ENCODE peak calls at places on chromosomes 1 and 21, in four cellular contexts. H is epithelial cell of esophagus, N is PC-3, B is fibroblast of mammary gland. O is an unnamed sample.

GRCh38 chr1:170623171-170623570 is 40.8 kb upstream of the PRRX1 start:
- DNase-seq in H (peak), N (peak), B (peak), O (peak)

GRCh38 chr1:180382326-180383115 is 119.9 kb downstream of the ACBD6 start:
- DNase-seq in H (no peak), N (peak), B (peak), O (peak)

GRCh38 chr1:221712776-221713431 is 29.0 kb downstream of the DUSP10 start:
- DNase-seq in H (no peak), N (peak), B (no peak), O (no peak)

GRCh38 chr21:36973986-36974850 is 7.7 kb upstream of the HLCS start:
- DNase-seq in H (no peak), N (no peak), B (no peak), O (no peak)

GRCh38 chr1:28246427-28246832 is 10.5 kb downstream of the ATP5IF1 start:
- DNase-seq in H (peak), N (peak), B (peak), O (no peak)

GRCh38 chr1:180927348-180927747 is 14.7 kb downstream of the KIAA1614 start:
- DNase-seq in H (no peak), N (no peak), B (no peak), O (no peak)

GRCh38 chr1:182087951-182088350 is 26.4 kb upstream of the ZNF648 start:
- DNase-seq in H (peak), N (peak), B (no peak), O (no peak)

GRCh38 chr1:3429320-3429719 is 25.1 kb upstream of the ARHGEF16 start:
- DNase-seq in H (no peak), N (no peak), B (no peak), O (no peak)

GRCh38 chr1:109282497-109282951 is 421 bp downstream of the PSRC1 start:
- DNase-seq in H (no peak), N (no peak), B (no peak), O (no peak)

GRCh38 chr1:81170721-81171120 is 630.0 kb upstream of the ADGRL2 start:
- DNase-seq in H (no peak), N (no peak), B (no peak), O (no peak)

GRCh38 chr1:33332357-33332789 is 11.5 kb upstream of the A3GALT2 start:
- DNase-seq in H (no peak), N (no peak), B (peak), O (peak)

GRCh38 chr1:201719812-201720521 is 109.0 kb upstream of the IPO9 start:
- DNase-seq in H (peak), N (no peak), B (peak), O (peak)

GRCh38 chr1:62585481-62586155 is 11.7 kb upstream of the ANGPTL3 start:
- DNase-seq in H (no peak), N (no peak), B (no peak), O (no peak)

GRCh38 chr1:219430419-219430818 is 182.5 kb downstream of the ZC3H11B start:
- DNase-seq in H (no peak), N (no peak), B (no peak), O (peak)

GRCh38 chr1:30445449-30445848 is 277.9 kb downstream of the MATN1 start:
- DNase-seq in H (no peak), N (no peak), B (no peak), O (no peak)

GRCh38 chr1:47262787-47263413 is 30.9 kb upstream of the TAL1 start:
- DNase-seq in H (peak), N (peak), B (peak), O (no peak)

GRCh38 chr1:101474039-101474665 is 237.3 kb downstream of the S1PR1 start:
- DNase-seq in H (peak), N (peak), B (peak), O (no peak)

GRCh38 chr1:180981596-180982387 is 40.9 kb downstream of the STX6 start:
- DNase-seq in H (no peak), N (no peak), B (no peak), O (peak)

GRCh38 chr1:65844990-65845757 is 52.5 kb downstream of the PDE4B start:
- DNase-seq in H (no peak), N (no peak), B (no peak), O (no peak)

GRCh38 chr21:23218667-23219066 is 2220.5 kb downstream of the NCAM2 start:
- DNase-seq in H (no peak), N (peak), B (no peak), O (no peak)

GRCh38 chr1:206467915-206468314 is 2.4 kb upstream of the IKBKE start:
- DNase-seq in H (no peak), N (no peak), B (peak), O (no peak)

GRCh38 chr1:53656062-53656915 is 82.7 kb downstream of the GLIS1 start:
- DNase-seq in H (no peak), N (no peak), B (peak), O (peak)

GRCh38 chr1:53367503-53368313 is 39.8 kb upstream of the LRP8 start:
- DNase-seq in H (no peak), N (no peak), B (no peak), O (no peak)

GRCh38 chr1:21012937-21013336 is 163.8 kb downstream of the EIF4G3 start:
- DNase-seq in H (no peak), N (no peak), B (peak), O (peak)

GRCh38 chr1:55568732-55569131 is 353.6 kb upstream of the USP24 start:
- DNase-seq in H (no peak), N (no peak), B (no peak), O (no peak)

GRCh38 chr21:25506887-25507286 is 100.4 kb downstream of the MRPL39 start:
- DNase-seq in H (peak), N (peak), B (peak), O (peak)

GRCh38 chr1:25572708-25573590 is 29.5 kb downstream of the LDLRAP1 start:
- DNase-seq in H (peak), N (peak), B (peak), O (no peak)

GRCh38 chr1:27615346-27616004 is 11.5 kb upstream of the AHDC1 start:
- DNase-seq in H (no peak), N (no peak), B (no peak), O (no peak)

GRCh38 chr1:10635992-10636391 is 160.5 kb downstream of the CASZ1 start:
- DNase-seq in H (peak), N (no peak), B (no peak), O (no peak)

GRCh38 chr1:78142731-78143130 is 97.0 kb downstream of the GIPC2 start:
- DNase-seq in H (no peak), N (no peak), B (no peak), O (no peak)

DNA sequence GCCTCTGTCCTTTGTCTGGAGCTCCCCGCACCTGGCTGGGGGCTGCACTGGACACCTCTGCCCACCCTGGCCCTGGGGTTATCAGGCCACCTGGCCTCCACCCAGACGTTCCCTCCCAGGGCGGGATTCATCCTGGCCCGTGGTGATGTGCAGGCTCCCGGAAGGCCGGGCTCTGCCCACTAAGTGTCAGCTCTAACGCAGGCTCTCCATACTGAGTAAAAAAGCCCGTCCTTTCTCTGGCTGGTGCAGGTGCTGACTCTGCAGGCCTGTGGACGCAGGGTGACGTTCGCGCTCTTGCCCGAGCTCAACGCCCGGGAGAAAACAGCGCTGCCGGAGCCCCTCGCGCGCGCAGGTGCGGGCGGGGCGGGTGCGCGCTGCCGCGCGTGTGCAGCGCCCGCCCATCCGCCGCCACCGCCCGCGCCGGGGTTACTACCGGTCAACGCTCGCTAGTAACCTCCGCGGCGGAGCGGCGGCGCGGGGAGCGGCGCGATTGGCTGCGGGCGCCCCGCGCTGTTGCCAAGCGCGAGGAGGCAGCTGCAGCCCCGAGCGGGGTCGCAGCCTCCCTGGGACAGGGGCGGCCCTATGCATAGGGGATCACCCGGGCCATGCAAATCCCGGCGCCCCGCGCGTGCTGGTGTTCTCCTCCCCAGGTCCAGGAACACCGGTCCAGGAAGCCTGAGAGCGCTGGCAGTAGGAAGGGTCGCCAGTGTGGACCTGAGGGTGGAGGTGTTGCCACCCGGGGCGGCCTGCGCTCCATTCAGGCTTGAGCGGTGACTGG is 15.7 kb downstream of the ABCG1 start:
- DNase-seq in H (peak), N (peak), B (no peak), O (peak)
- H3K4me3 ChIP-seq in H (peak), N (peak), B (no peak), O (peak)

GRCh38 chr1:100309863-100310262 is 42.4 kb upstream of the CDC14A start:
- DNase-seq in H (no peak), N (no peak), B (no peak), O (no peak)

GRCh38 chr1:100308777-100309176 is 42.8 kb downstream of the RTCA start:
- DNase-seq in H (peak), N (peak), B (peak), O (peak)

GRCh38 chr1:100316622-100317021 is 35.7 kb upstream of the CDC14A start:
- DNase-seq in H (no peak), N (no peak), B (no peak), O (no peak)

GRCh38 chr1:100313382-100313781 is 38.9 kb upstream of the CDC14A start:
- DNase-seq in H (peak), N (peak), B (no peak), O (no peak)
- H3K4me3 ChIP-seq in H (no peak), N (no peak), B (no peak), O (no peak)

DNA sequence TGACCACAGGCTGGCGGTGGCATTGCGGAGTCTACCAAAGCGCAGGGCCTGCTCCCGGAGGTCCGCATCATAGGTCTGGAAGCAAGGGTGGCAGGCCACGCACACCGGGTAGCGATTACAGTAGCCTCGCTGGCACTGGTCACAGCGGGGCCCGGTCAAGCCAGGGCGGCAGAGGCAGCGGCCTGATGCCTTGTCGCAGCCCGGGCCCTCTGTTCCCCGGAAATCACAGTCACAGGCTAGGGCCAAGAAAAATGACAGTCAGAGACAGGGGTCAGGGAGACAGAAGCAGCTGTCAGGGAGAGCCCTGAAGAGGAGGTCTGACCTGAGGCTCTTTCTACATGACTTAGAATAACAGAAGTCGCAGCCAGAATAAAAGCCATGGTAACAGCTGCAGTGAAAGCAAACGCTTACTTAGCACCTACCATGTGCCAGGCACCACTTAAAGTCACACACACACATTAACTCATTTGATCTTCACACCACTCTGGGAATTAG is 26.4 kb downstream of the LAMB3 start:
- DNase-seq in H (no peak), N (no peak), B (no peak), O (no peak)
- H3K4me3 ChIP-seq in H (no peak), N (no peak), B (no peak), O (no peak)

DNA sequence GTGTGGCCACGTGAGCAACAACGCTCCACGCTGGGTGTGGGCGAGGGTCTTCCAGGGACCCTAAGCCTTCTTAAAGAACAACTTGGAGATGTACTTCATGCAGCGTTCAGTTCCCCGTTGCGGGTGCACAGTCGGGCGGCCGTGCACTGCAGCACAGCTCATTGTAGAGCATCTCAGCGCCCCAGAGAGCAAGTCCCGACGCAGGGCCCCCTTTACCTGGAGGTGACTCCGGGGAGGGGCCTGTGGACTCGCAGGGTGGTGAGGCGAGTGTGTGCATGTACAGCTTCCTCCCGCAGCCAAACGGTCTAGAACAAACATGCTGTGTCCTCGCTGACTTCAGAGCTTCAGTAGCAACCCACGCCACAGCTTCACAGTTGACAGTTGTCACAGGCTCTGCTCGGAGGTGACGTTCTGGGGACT is 19.5 kb downstream of the RRP1 start:
- DNase-seq in H (peak), N (no peak), B (no peak), O (no peak)
- H3K4me3 ChIP-seq in H (no peak), N (no peak), B (no peak), O (no peak)

GRCh38 chr1:223706077-223706988 is 6.0 kb upstream of the CAPN2 start:
- DNase-seq in H (peak), N (peak), B (peak), O (peak)
- H3K4me3 ChIP-seq in H (no peak), N (peak), B (no peak), O (peak)

GRCh38 chr1:184052750-184053149 is 1.2 kb downstream of the TSEN15 start:
- DNase-seq in H (no peak), N (no peak), B (no peak), O (no peak)
- H3K4me3 ChIP-seq in H (peak), N (peak), B (peak), O (peak)

GRCh38 chr21:33643658-33644311 is 1.5 kb downstream of the ITSN1 start:
- DNase-seq in H (no peak), N (peak), B (peak), O (peak)
- H3K4me3 ChIP-seq in H (peak), N (peak), B (peak), O (peak)

O was measured in astrocyte.